ENCODE peak calls at places on chromosomes 12 and 14, in nine cellular contexts. D is ascending aorta; Q is psoas muscle; M is astrocyte of the spinal cord; B is CD8-positive, alpha-beta T cell; A is WTC11; T is endothelial cell; R is foreskin fibroblast; O is cardiac muscle cell. X is an unnamed sample.

GRCh38 chr14:101963052-101963451 is 1.3 kb upstream of the DYNC1H1 start:
- DNase-seq in O (no peak), M (no peak), B (no peak), R (no peak), D (no peak), A (no peak), Q (no peak), T (no peak), X (no peak)

GRCh38 chr12:130431176-130431575 is 93.5 kb downstream of the PIWIL1 start:
- DNase-seq in D (no peak), B (no peak), A (no peak), M (no peak), O (no peak), R (no peak), Q (no peak), T (no peak), X (no peak)

GRCh38 chr12:32478166-32478565 is 78.8 kb downstream of the FGD4 start:
- DNase-seq in Q (no peak), O (no peak), M (no peak), T (no peak), R (no peak), B (no peak), A (no peak), D (no peak), X (no peak)

GRCh38 chr12:132333766-132334165 is 4.4 kb upstream of the GALNT9 start:
- DNase-seq in Q (no peak), M (no peak), T (no peak), A (no peak), B (no peak), O (no peak), D (no peak), R (no peak), X (no peak)

GRCh38 chr12:13093850-13094225 is 9.6 kb downstream of the GSG1 start:
- DNase-seq in A (no peak), O (no peak), T (no peak), D (no peak), B (no peak), Q (no peak), R (no peak), M (no peak), X (no peak)

GRCh38 chr12:99910342-99910741 is 74.4 kb downstream of the ANKS1B start:
- DNase-seq in B (no peak), O (no peak), A (no peak), M (no peak), D (no peak), T (no peak), Q (no peak), R (no peak), X (no peak)

GRCh38 chr12:7497661-7498060 is 5.9 kb downstream of the CD163 start:
- DNase-seq in M (peak), O (no peak), B (no peak), D (no peak), T (no peak), Q (no peak), A (no peak), R (peak), X (no peak)

GRCh38 chr14:26448181-26448855 is 149.5 kb downstream of the NOVA1 start:
- DNase-seq in R (no peak), A (peak), D (no peak), O (peak), B (no peak), Q (no peak), M (no peak), T (no peak), X (no peak)

GRCh38 chr12:123941000-123941399 is 31.6 kb downstream of the CCDC92 start:
- DNase-seq in O (no peak), A (no peak), T (no peak), D (peak), M (no peak), B (no peak), Q (no peak), R (no peak), X (no peak)

GRCh38 chr12:69936214-69936731 is 111.2 kb downstream of the MYRFL start:
- DNase-seq in B (no peak), O (no peak), A (peak), R (no peak), D (no peak), Q (no peak), T (no peak), M (no peak), X (peak)

GRCh38 chr12:88432536-88433462 is 147.5 kb downstream of the KITLG start:
- DNase-seq in B (no peak), R (peak), T (no peak), A (no peak), D (no peak), M (no peak), O (no peak), Q (no peak), X (no peak)

GRCh38 chr12:127690161-127690560 is 576.8 kb upstream of the TMEM132C start:
- DNase-seq in T (no peak), Q (no peak), B (no peak), O (peak), D (no peak), R (no peak), M (no peak), A (no peak), X (no peak)
- TF ChIP-seq CTCF in T (no peak), Q (no peak), B (no peak), O (no peak), D (peak), R (no peak), M (no peak), A (no peak), X (peak)

DNA sequence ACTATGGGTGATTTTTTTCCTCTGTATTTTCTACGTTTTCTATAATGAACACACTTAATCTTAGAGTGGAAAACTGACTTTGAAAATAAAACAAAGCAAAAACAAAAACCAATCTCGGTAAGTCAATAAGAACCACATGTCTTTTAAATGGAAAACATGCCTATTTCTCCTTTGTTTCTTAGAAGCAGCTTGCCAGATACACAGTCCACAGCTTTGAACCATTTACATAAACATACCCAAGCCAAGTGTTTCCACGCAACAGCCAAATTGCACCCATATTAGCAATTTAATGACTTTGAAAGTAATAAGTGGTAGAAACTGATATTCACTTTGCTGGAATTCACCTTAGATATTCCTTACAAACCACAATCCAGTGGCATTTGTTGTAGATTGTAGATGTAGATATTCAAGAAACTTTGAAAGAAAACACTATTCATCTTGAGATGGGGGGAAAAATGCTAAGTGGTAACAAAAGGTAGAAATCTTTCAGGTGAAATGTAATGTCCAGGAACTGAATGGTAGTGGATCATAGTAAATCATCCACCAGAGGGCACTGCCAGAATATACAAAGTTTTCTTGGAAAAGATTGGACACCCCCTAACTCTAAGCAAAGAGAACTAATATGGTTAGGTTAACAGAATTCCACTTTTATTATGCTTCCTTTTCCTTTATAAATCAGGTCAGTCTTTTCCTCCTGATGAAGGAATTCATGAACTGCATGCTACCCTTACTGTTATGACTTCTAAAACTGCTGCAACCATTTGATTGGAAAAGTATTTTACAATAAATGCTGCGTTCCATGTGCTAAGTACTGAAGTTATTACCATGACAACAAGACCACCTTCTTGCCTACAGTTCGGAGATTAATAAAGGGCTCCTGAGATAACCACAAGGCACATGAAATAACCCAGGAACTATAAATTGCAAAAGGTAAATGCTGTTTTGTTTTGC is 69.8 kb downstream of the RERG start:
- DNase-seq in M (peak), D (no peak), B (no peak), T (no peak), Q (no peak), R (no peak), O (peak), A (no peak), X (no peak)
- TF ChIP-seq CTCF in M (peak), D (peak), B (peak), T (peak), Q (peak), R (peak), O (peak), A (no peak), X (peak)

GRCh38 chr12:104669057-104669770 is 212.5 kb downstream of the CHST11 start:
- DNase-seq in M (peak), Q (no peak), B (no peak), T (no peak), O (peak), R (no peak), D (peak), A (no peak), X (peak)
- TF ChIP-seq CTCF in M (peak), Q (peak), B (no peak), T (no peak), O (peak), R (no peak), D (no peak), A (no peak), X (no peak)

DNA sequence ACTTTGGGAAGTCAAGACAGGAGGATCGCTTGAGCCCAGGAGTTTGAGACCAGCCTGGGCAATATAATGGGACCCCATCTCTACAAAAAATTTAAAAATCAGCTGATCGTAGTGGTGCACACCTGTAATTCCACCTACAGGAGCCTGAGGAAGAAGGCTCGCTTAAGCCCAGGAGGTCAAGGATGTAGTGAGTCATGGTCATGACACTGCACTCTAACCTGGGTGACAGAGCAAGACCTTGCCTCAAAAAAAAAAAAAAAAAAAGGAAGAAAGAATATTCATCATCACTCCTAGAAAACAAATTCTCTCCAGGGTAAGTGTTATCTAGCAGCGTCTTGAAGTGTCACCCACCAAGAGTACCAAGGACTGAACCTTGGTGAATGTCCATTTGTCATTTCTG is 34.2 kb upstream of the PLXNC1 start:
- DNase-seq in Q (no peak), B (no peak), R (no peak), D (no peak), T (no peak), A (no peak), O (no peak), M (no peak), X (no peak)
- TF ChIP-seq CTCF in Q (no peak), B (no peak), R (no peak), D (no peak), T (no peak), A (no peak), O (no peak), M (no peak), X (no peak)

DNA sequence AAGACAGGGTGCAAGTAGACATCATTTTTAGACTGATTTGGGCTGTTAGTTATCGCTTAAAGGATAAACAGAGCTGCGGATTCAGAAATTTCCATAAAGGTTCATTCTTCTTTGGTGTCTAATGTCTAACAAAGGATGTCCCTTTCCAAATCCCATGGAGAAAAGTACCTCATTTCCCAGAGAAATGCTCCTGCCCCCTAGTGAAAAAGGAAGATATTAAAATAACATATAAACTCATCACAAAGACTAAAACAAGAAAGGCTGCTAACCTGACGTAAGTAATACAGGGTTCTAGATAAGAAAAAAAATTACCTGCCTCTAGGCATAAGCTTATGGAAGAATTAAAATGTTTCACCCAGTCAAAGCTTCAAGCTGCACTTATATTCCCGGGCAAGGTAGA is 22.8 kb downstream of the ARMH4 start:
- DNase-seq in B (no peak), O (no peak), D (no peak), T (no peak), Q (no peak), M (no peak), A (no peak), R (no peak), X (no peak)
- TF ChIP-seq CTCF in B (no peak), O (peak), D (no peak), T (no peak), Q (no peak), M (peak), A (no peak), R (peak), X (peak)

GRCh38 chr14:78136695-78137094 is 33.5 kb upstream of the NRXN3 start:
- DNase-seq in Q (no peak), B (no peak), D (no peak), T (no peak), A (no peak), O (no peak), M (no peak), R (no peak), X (no peak)
- TF ChIP-seq CTCF in Q (no peak), B (no peak), D (no peak), T (no peak), A (no peak), O (no peak), M (no peak), R (no peak), X (no peak)

GRCh38 chr12:5708371-5708770 is 236.7 kb downstream of the ANO2 start:
- DNase-seq in T (no peak), A (no peak), D (peak), Q (no peak), O (no peak), B (no peak), R (no peak), M (no peak), X (no peak)
- TF ChIP-seq CTCF in T (no peak), A (no peak), D (no peak), Q (no peak), O (no peak), B (no peak), R (no peak), M (no peak), X (no peak)

GRCh38 chr14:24690492-24690891 is 56.5 kb upstream of the GZMB start:
- DNase-seq in A (peak), M (no peak), B (no peak), T (no peak), Q (no peak), O (no peak), D (no peak), R (no peak), X (no peak)
- TF ChIP-seq CTCF in A (no peak), M (no peak), B (no peak), T (no peak), Q (no peak), O (no peak), D (no peak), R (no peak), X (no peak)

X was measured in progenitor cell of endocrine pancreas.